ENCODE peak calls at places on chromosome 21, in nine cellular contexts. O is naive thymus-derived CD8-positive, alpha-beta T cell; V is effector memory CD4-positive, alpha-beta T cell; K is mucosa of gallbladder; W is astrocyte of the spinal cord; Q is tibial artery; H is lower leg skin; G is stimulated activated CD4-positive, alpha-beta T cell treated with anti-CD3 and anti-CD28 coated beads, Interleukin-15, amount 100 ng/mL, for 1 hour; U is nucleus accumbens. E is an unnamed sample.

GRCh38 chr21:40146201-40146890 is 279.1 kb downstream of the PCP4 start:
- DNase-seq in O (no peak), V (no peak), K (no peak), W (no peak), Q (no peak), H (no peak), G (no peak), U (no peak), E (no peak)

GRCh38 chr21:34730756-34731445 is 62.1 kb downstream of the CLIC6 start:
- DNase-seq in O (no peak), V (no peak), K (no peak), W (no peak), Q (peak), H (no peak), G (no peak), U (no peak), E (no peak)

GRCh38 chr21:45405819-45406762 is 1.1 kb downstream of the COL18A1 start:
- DNase-seq in O (no peak), V (no peak), K (no peak), W (peak), Q (peak), H (no peak), G (peak), U (no peak), E (no peak)

GRCh38 chr21:36274128-36274527 is 45.9 kb upstream of the MORC3 start:
- DNase-seq in O (no peak), V (no peak), K (no peak), W (no peak), Q (no peak), H (no peak), G (no peak), U (no peak), E (no peak)

GRCh38 chr21:34802180-34802899 is 133.5 kb downstream of the CLIC6 start:
- DNase-seq in O (no peak), V (no peak), K (no peak), W (no peak), Q (no peak), H (no peak), G (no peak), U (no peak), E (no peak)

GRCh38 chr21:23963454-23963853 is 1643.8 kb downstream of the MRPL39 start:
- DNase-seq in O (no peak), V (no peak), K (no peak), W (peak), Q (no peak), H (no peak), G (no peak), U (no peak), E (no peak)

GRCh38 chr21:32562426-32562825 is 22.9 kb downstream of the TCP10L start:
- DNase-seq in O (no peak), V (no peak), K (peak), W (peak), Q (no peak), H (peak), G (no peak), U (no peak), E (no peak)

GRCh38 chr21:19523731-19524130 is 1120.1 kb upstream of the TMPRSS15 start:
- DNase-seq in O (no peak), V (no peak), K (no peak), W (peak), Q (no peak), H (no peak), G (no peak), U (no peak), E (no peak)

GRCh38 chr21:45570826-45571601 is 28.8 kb upstream of the SLC19A1 start:
- DNase-seq in O (no peak), V (no peak), K (no peak), W (no peak), Q (peak), H (no peak), G (no peak), U (no peak), E (no peak)

GRCh38 chr21:44006017-44006624 is 6.0 kb upstream of the TRAPPC10 start:
- DNase-seq in O (no peak), V (no peak), K (peak), W (peak), Q (peak), H (no peak), G (no peak), U (no peak), E (no peak)

GRCh38 chr21:38853421-38853919 is 47.7 kb downstream of the ETS2 start:
- DNase-seq in O (no peak), V (no peak), K (no peak), W (peak), Q (no peak), H (peak), G (no peak), U (no peak), E (no peak)

GRCh38 chr21:15061747-15062146 is 3.1 kb downstream of the NRIP1 start:
- DNase-seq in O (no peak), V (no peak), K (no peak), W (no peak), Q (no peak), H (no peak), G (no peak), U (no peak), E (no peak)

GRCh38 chr21:45392206-45392971 is 12.6 kb upstream of the COL18A1 start:
- DNase-seq in O (no peak), V (no peak), K (no peak), W (no peak), Q (peak), H (no peak), G (no peak), U (no peak), E (no peak)

E was measured in activated gamma-delta T cell.